ENCODE peak calls at places on chromosomes 4 and X, in four cellular contexts. One of them, this sample, is unnamed.

GRCh38 chr4:81455895-81456294 is 15.8 kb downstream of the RASGEF1B start:
- DNase-seq in gastrocnemius medialis: no peak
- DNase-seq in mesenchymal stem cell: no peak
- DNase-seq in A549: no peak
- DNase-seq in this sample: no peak

GRCh38 chr4:1048781-1049590 is 37.6 kb downstream of the FGFRL1 start:
- DNase-seq in gastrocnemius medialis: no peak
- DNase-seq in mesenchymal stem cell: no peak
- DNase-seq in A549: no peak
- DNase-seq in this sample: peak; percentile 81

GRCh38 chrX:129961180-129962083 is 21.0 kb upstream of the BCORL1 start:
- DNase-seq in gastrocnemius medialis: no peak
- DNase-seq in mesenchymal stem cell: peak; percentile 35
- DNase-seq in A549: peak; percentile 54
- DNase-seq in this sample: peak; percentile 38

GRCh38 chrX:150234126-150234525 is 129.0 kb upstream of the MAMLD1 start:
- DNase-seq in gastrocnemius medialis: no peak
- DNase-seq in mesenchymal stem cell: no peak
- DNase-seq in A549: no peak
- DNase-seq in this sample: no peak

GRCh38 chrX:74511704-74512103 is 90.4 kb downstream of the SLC16A2 start:
- DNase-seq in gastrocnemius medialis: no peak
- DNase-seq in mesenchymal stem cell: no peak
- DNase-seq in A549: no peak
- DNase-seq in this sample: no peak

GRCh38 chrX:104136241-104137019 is 20.4 kb downstream of the SLC25A53 start:
- DNase-seq in gastrocnemius medialis: peak; percentile 39
- DNase-seq in mesenchymal stem cell: peak; percentile 83
- DNase-seq in A549: peak; percentile 70
- DNase-seq in this sample: peak; percentile 55

GRCh38 chr4:139624441-139625130 is 41.0 kb upstream of the MGST2 start:
- DNase-seq in gastrocnemius medialis: no peak
- DNase-seq in mesenchymal stem cell: no peak
- DNase-seq in A549: no peak
- DNase-seq in this sample: no peak

GRCh38 chr4:170111100-170111499 is 21.3 kb upstream of the AADAT start:
- DNase-seq in gastrocnemius medialis: no peak
- DNase-seq in mesenchymal stem cell: no peak
- DNase-seq in A549: no peak
- DNase-seq in this sample: no peak

GRCh38 chr4:17577660-17578481 is 873 bp downstream of the LAP3 start:
- DNase-seq in gastrocnemius medialis: peak; percentile 14
- DNase-seq in mesenchymal stem cell: no peak
- DNase-seq in A549: peak; percentile 13
- DNase-seq in this sample: peak; percentile 90

GRCh38 chr4:80311130-80311529 is 24.4 kb upstream of the CFAP299 start:
- DNase-seq in gastrocnemius medialis: no peak
- DNase-seq in mesenchymal stem cell: no peak
- DNase-seq in A549: no peak
- DNase-seq in this sample: no peak

GRCh38 chrX:134542485-134542884 is 82.5 kb downstream of the HPRT1 start:
- DNase-seq in gastrocnemius medialis: no peak
- DNase-seq in mesenchymal stem cell: peak; percentile 73
- DNase-seq in A549: no peak
- DNase-seq in this sample: no peak

GRCh38 chr4:74230902-74231499 is 73.1 kb downstream of the MTHFD2L start:
- DNase-seq in gastrocnemius medialis: no peak
- DNase-seq in mesenchymal stem cell: peak; percentile 84
- DNase-seq in A549: peak; percentile 9
- DNase-seq in this sample: no peak

GRCh38 chr4:35038845-35039244 is 1205.5 kb downstream of the ARAP2 start:
- DNase-seq in gastrocnemius medialis: no peak
- DNase-seq in mesenchymal stem cell: no peak
- DNase-seq in A549: no peak
- DNase-seq in this sample: no peak

GRCh38 chr4:173766231-173766630 is 236.2 kb upstream of the HAND2 start:
- DNase-seq in gastrocnemius medialis: no peak
- DNase-seq in mesenchymal stem cell: peak; percentile 64
- DNase-seq in A549: no peak
- DNase-seq in this sample: no peak

GRCh38 chr4:75254745-75255144 is 259.5 kb downstream of the RCHY1 start:
- DNase-seq in gastrocnemius medialis: no peak
- DNase-seq in mesenchymal stem cell: peak; percentile 77
- DNase-seq in A549: no peak
- DNase-seq in this sample: no peak

GRCh38 chr4:2260336-2261109 is 1.4 kb downstream of the MXD4 start:
- DNase-seq in gastrocnemius medialis: peak; percentile 1
- DNase-seq in mesenchymal stem cell: no peak
- DNase-seq in A549: no peak
- DNase-seq in this sample: peak; percentile 87

GRCh38 chr4:153419673-153420278 is 46.4 kb upstream of the TMEM131L start:
- DNase-seq in gastrocnemius medialis: no peak
- DNase-seq in mesenchymal stem cell: no peak
- DNase-seq in A549: no peak
- DNase-seq in this sample: no peak

GRCh38 chrX:47145408-47146120 is 543 bp downstream of the RBM10 start:
- DNase-seq in gastrocnemius medialis: no peak
- DNase-seq in mesenchymal stem cell: no peak
- DNase-seq in A549: peak; percentile 25
- DNase-seq in this sample: peak; percentile 15

GRCh38 chr4:139419388-139419914 is 34.5 kb upstream of the RAB33B start:
- DNase-seq in gastrocnemius medialis: peak; percentile 17
- DNase-seq in mesenchymal stem cell: peak; percentile 63
- DNase-seq in A549: no peak
- DNase-seq in this sample: no peak

DNA sequence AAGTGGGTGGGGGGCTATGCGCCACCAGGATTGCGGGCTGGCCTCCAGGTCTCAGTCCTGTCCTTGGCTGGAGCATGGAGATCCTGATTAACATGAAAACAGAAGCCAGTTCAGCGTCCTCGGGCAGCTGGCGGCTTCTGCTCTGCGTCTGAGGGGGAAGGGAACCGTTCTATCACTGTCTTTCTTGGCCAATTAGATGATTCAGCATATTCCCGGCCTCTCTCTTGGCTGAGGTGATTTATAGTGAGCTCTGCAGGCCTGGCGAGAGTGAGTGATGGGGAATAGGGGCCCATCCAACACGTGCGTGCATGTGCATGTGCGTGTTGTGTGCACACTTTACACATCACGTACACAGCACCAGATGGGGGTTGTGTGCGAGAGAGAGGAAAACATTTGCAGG is 145.8 kb upstream of the ATP6AP2 start:
- DNase-seq in gastrocnemius medialis: peak; percentile 9
- DNase-seq in mesenchymal stem cell: peak; percentile 52
- DNase-seq in A549: no peak
- DNase-seq in this sample: no peak
- H3K4me3 ChIP-seq in gastrocnemius medialis: no peak overlapping the region
- H3K4me3 ChIP-seq in mesenchymal stem cell: peak overlapping the region; percentile 24
- H3K4me3 ChIP-seq in A549: no peak overlapping the region
- H3K4me3 ChIP-seq in this sample: no peak overlapping the region

GRCh38 chr4:142379277-142380051 is 466.6 kb downstream of the INPP4B start:
- DNase-seq in gastrocnemius medialis: no peak
- DNase-seq in mesenchymal stem cell: peak; percentile 76
- DNase-seq in A549: no peak
- DNase-seq in this sample: no peak

GRCh38 chr4:142378179-142378578 is 467.9 kb downstream of the INPP4B start:
- DNase-seq in gastrocnemius medialis: no peak
- DNase-seq in mesenchymal stem cell: no peak
- DNase-seq in A549: no peak
- DNase-seq in this sample: no peak

GRCh38 chr4:142377345-142378091 is 468.6 kb downstream of the INPP4B start:
- DNase-seq in gastrocnemius medialis: no peak
- DNase-seq in mesenchymal stem cell: no peak
- DNase-seq in A549: no peak
- DNase-seq in this sample: no peak

GRCh38 chr4:142383354-142383753 is 462.7 kb downstream of the INPP4B start:
- DNase-seq in gastrocnemius medialis: no peak
- DNase-seq in mesenchymal stem cell: no peak
- DNase-seq in A549: no peak
- DNase-seq in this sample: no peak

DNA sequence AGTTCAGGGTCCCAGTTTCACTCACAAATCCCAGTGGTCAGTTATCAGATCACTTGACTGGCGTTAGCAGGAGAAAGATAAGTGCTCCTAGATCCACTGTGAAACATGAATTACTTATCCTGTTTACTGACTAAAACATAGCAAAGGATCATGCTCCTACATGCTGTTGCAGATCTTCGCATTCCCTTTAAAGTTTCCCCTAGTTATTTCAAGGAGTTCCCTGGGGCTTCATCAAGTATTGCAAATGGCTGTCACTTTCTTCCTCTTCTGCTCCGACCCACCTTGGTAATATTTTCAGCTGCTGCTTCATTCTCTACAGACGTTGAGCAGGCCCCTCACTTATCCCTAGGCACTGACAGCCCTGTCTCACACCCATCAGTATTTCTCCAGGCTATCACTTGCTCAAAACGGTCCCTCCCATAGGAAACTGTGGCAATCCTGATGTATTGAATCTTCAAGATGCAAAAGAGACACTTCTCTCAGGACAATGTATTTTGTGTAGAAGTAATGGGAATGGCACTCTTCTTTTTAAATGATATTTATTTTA is 466.0 kb downstream of the INPP4B start:
- DNase-seq in gastrocnemius medialis: no peak
- DNase-seq in mesenchymal stem cell: peak; percentile 28
- DNase-seq in A549: no peak
- DNase-seq in this sample: no peak
- H3K4me3 ChIP-seq in gastrocnemius medialis: no peak overlapping the region
- H3K4me3 ChIP-seq in mesenchymal stem cell: no peak overlapping the region
- H3K4me3 ChIP-seq in A549: no peak overlapping the region
- H3K4me3 ChIP-seq in this sample: no peak overlapping the region

GRCh38 chr4:108159845-108160244 is 8.9 kb downstream of the LEF1 start:
- DNase-seq in gastrocnemius medialis: no peak
- DNase-seq in mesenchymal stem cell: no peak
- DNase-seq in A549: no peak
- DNase-seq in this sample: no peak

GRCh38 chr4:108156391-108156790 is 12.3 kb downstream of the LEF1 start:
- DNase-seq in gastrocnemius medialis: no peak
- DNase-seq in mesenchymal stem cell: no peak
- DNase-seq in A549: no peak
- DNase-seq in this sample: no peak

GRCh38 chr4:108163352-108163751 is 5.4 kb downstream of the LEF1 start:
- DNase-seq in gastrocnemius medialis: no peak
- DNase-seq in mesenchymal stem cell: no peak
- DNase-seq in A549: no peak
- DNase-seq in this sample: no peak

GRCh38 chr4:108157655-108158054 is 11.1 kb downstream of the LEF1 start:
- DNase-seq in gastrocnemius medialis: no peak
- DNase-seq in mesenchymal stem cell: no peak
- DNase-seq in A549: no peak
- DNase-seq in this sample: no peak

GRCh38 chr4:108160741-108161352 is 7.9 kb downstream of the LEF1 start:
- DNase-seq in gastrocnemius medialis: no peak
- DNase-seq in mesenchymal stem cell: no peak
- DNase-seq in A549: no peak
- DNase-seq in this sample: no peak
- H3K4me3 ChIP-seq in gastrocnemius medialis: no peak overlapping the region
- H3K4me3 ChIP-seq in mesenchymal stem cell: no peak overlapping the region
- H3K4me3 ChIP-seq in A549: no peak overlapping the region
- H3K4me3 ChIP-seq in this sample: no peak overlapping the region

DNA sequence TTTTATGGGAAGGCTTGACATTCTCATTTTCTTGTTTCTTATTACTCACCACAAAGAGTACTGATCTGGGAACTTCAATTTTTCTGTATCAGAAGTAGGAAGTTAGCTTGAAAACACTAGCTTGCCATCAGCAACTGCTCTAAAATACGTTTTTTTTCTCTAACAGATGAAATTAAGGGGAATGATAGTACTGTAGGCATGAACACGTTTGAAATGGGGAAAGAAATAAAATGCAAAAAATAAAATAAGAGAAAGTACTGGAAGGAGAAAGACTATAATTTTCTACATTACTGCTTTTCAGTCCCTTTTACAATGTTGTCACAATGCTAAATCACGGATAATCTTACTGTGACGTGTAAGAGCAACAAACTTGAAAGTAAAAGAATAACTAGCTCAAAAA is 1.5 kb downstream of the RADX start:
- DNase-seq in gastrocnemius medialis: no peak
- DNase-seq in mesenchymal stem cell: no peak
- DNase-seq in A549: no peak
- DNase-seq in this sample: no peak
- H3K4me3 ChIP-seq in gastrocnemius medialis: peak overlapping the region; percentile 61
- H3K4me3 ChIP-seq in mesenchymal stem cell: peak overlapping the region; percentile 79
- H3K4me3 ChIP-seq in A549: no peak overlapping the region
- H3K4me3 ChIP-seq in this sample: no peak overlapping the region

GRCh38 chr4:108529984-108530901 is 90.1 kb upstream of the RPL34 start:
- DNase-seq in gastrocnemius medialis: no peak
- DNase-seq in mesenchymal stem cell: no peak
- DNase-seq in A549: no peak
- DNase-seq in this sample: no peak

GRCh38 chr4:108532187-108532586 is 88.2 kb upstream of the RPL34 start:
- DNase-seq in gastrocnemius medialis: no peak
- DNase-seq in mesenchymal stem cell: no peak
- DNase-seq in A549: no peak
- DNase-seq in this sample: no peak

GRCh38 chr4:108529102-108529501 is 91.3 kb upstream of the RPL34 start:
- DNase-seq in gastrocnemius medialis: no peak
- DNase-seq in mesenchymal stem cell: no peak
- DNase-seq in A549: no peak
- DNase-seq in this sample: no peak

GRCh38 chr4:108531461-108531860 is 88.9 kb upstream of the RPL34 start:
- DNase-seq in gastrocnemius medialis: no peak
- DNase-seq in mesenchymal stem cell: no peak
- DNase-seq in A549: no peak
- DNase-seq in this sample: no peak

DNA sequence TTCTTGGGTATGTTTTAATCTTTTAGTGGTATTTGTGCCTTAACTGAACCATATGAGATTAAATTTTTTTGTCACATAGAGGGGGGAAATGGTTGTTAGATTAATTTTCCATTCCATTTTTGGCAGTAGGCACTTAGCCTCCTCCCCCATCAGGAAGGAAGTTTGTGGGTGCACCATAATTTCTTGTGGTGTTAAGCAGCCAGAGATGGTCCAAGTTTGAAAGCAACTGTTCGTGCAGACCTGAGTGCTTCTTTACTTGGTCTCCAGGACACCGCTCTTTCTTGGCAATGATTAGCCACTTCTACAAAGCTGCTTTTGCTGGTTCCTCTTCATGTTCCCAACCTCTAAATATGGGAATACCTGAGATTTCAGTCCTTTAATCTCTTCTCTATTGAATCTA is 92.6 kb upstream of the RPL34 start:
- DNase-seq in gastrocnemius medialis: no peak
- DNase-seq in mesenchymal stem cell: no peak
- DNase-seq in A549: no peak
- DNase-seq in this sample: no peak
- H3K4me3 ChIP-seq in gastrocnemius medialis: no peak overlapping the region
- H3K4me3 ChIP-seq in mesenchymal stem cell: no peak overlapping the region
- H3K4me3 ChIP-seq in A549: no peak overlapping the region
- H3K4me3 ChIP-seq in this sample: no peak overlapping the region